ENCODE peak calls at places on chromosomes 13 and 19, in seven cellular contexts. Q is neural progenitor cell; H is MM.1S; U is CD8-positive, alpha-beta T cell; K is SK-N-SH; I is tibial nerve; L is right lobe of liver. T is an unnamed sample. For H3K4me1, the result is how much of the 10 kb centered on the place peaks cover.

GRCh38 chr13:67557642-67558241 is 327.6 kb upstream of the PCDH9 start:
- DNase-seq in Q (no peak), H (no peak), U (no peak), K (no peak), I (no peak), L (no peak), T (no peak)

GRCh38 chr19:47111081-47111589 is 2.4 kb downstream of the ZC3H4 start:
- DNase-seq in Q (peak), H (peak), U (peak), K (peak), I (no peak), L (peak), T (no peak)

GRCh38 chr19:29129148-29129547 is 83.8 kb downstream of the UQCRFS1 start:
- DNase-seq in Q (no peak), H (no peak), U (no peak), K (no peak), I (no peak), L (no peak), T (no peak)

GRCh38 chr19:49855676-49856573 is 5.0 kb downstream of the PTOV1 start:
- DNase-seq in Q (no peak), H (no peak), U (no peak), K (peak), I (no peak), L (no peak), T (no peak)

GRCh38 chr19:51107406-51108065 is 673 bp downstream of the CTU1 start:
- DNase-seq in Q (peak), H (no peak), U (no peak), K (no peak), I (peak), L (no peak), T (no peak)

GRCh38 chr19:31263317-31263716 is 85.9 kb downstream of the TSHZ3 start:
- DNase-seq in Q (no peak), H (no peak), U (no peak), K (peak), I (no peak), L (no peak), T (no peak)

GRCh38 chr13:40189885-40190655 is 476.4 kb downstream of the FOXO1 start:
- DNase-seq in Q (peak), H (no peak), U (peak), K (peak), I (no peak), L (no peak), T (no peak)

GRCh38 chr19:3178377-3178972 is at the start of gene S1PR4:
- DNase-seq in Q (no peak), H (no peak), U (peak), K (no peak), I (no peak), L (peak), T (no peak)

GRCh38 chr19:29769997-29770396 is 41.8 kb upstream of the CCNE1 start:
- DNase-seq in Q (no peak), H (no peak), U (no peak), K (no peak), I (no peak), L (no peak), T (no peak)

GRCh38 chr13:54185785-54186184 is 1157.2 kb downstream of the OLFM4 start:
- DNase-seq in Q (peak), H (no peak), U (no peak), K (no peak), I (no peak), L (no peak), T (no peak)

GRCh38 chr13:49148405-49148804 is 71.7 kb upstream of the MLNR start:
- DNase-seq in Q (no peak), H (no peak), U (no peak), K (no peak), I (no peak), L (no peak), T (no peak)

GRCh38 chr13:36006895-36007294 is 124.3 kb downstream of the DCLK1 start:
- DNase-seq in Q (no peak), H (no peak), U (no peak), K (no peak), I (no peak), L (no peak), T (no peak)

GRCh38 chr13:112132142-112132541 is 65.2 kb downstream of the SOX1 start:
- DNase-seq in Q (no peak), H (no peak), U (no peak), K (no peak), I (no peak), L (no peak), T (no peak)

GRCh38 chr19:2048959-2049740 is 1.9 kb downstream of the MKNK2 start:
- DNase-seq in Q (peak), H (peak), U (no peak), K (no peak), I (no peak), L (no peak), T (no peak)
- H3K4me1 ChIP-seq in Q (under half), H (under half), U (half or more), K (half or more), I (half or more), L (half or more), T (under half)

DNA sequence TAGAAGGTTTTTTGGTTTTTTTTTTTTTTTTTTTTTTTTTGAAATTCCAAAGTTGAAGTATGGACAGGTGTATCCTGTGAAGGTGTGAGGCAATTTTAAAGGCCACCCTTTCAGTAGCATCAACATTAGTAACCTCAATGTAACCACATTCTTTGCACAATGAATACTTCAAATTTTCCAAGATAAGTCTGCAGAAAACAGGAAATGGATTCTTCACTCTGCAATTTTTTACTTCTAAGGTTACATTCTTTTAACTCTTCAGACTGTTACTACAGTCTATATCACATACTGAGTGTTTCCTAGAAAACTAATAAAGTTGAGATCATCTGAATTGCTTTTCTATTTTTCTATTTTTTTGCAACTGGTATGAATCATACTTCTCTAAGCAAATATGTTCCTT is 569.0 kb upstream of the GPC6 start:
- DNase-seq in Q (no peak), H (no peak), U (no peak), K (no peak), I (no peak), L (no peak), T (peak)
- H3K27ac ChIP-seq in Q (no peak), H (no peak), U (no peak), K (no peak), I (no peak), L (no peak), T (no peak)

GRCh38 chr13:33466262-33466661 is 180.7 kb upstream of the STARD13 start:
- DNase-seq in Q (no peak), H (no peak), U (no peak), K (no peak), I (no peak), L (no peak), T (no peak)
- TF ChIP-seq CTCF in Q (no peak), H (no peak), U (no peak), K (peak), I (no peak), L (no peak), T (no peak)

DNA sequence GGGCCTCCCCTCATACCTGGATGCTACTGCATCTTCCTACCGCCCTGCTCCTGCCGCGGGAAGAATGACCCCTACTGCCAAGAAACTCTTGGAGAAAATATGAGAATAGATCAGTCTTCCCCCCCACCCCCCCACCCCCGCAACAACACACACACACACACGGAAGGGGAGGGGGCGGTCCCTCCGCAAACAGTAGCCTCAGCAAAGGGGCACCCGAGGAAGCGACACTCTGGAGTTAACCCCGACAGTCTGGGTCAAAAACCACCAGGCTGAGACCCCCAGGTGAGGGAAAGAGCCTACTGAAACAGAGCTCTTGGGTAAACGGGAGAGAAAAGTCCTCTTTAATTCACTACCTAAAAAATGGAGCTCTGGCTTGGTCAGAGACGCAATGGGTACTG is 1.2 kb downstream of the MED26 start:
- DNase-seq in Q (peak), H (no peak), U (no peak), K (peak), I (no peak), L (no peak), T (no peak)
- H3K4me1 ChIP-seq in Q (under half), H (under half), U (under half), K (under half), I (under half), L (under half), T (under half)

GRCh38 chr13:28355046-28355821 is 139.7 kb downstream of the FLT1 start:
- DNase-seq in Q (peak), H (no peak), U (no peak), K (no peak), I (no peak), L (no peak), T (no peak)
- H3K27ac ChIP-seq in Q (no peak), H (no peak), U (no peak), K (no peak), I (no peak), L (no peak), T (no peak)

DNA sequence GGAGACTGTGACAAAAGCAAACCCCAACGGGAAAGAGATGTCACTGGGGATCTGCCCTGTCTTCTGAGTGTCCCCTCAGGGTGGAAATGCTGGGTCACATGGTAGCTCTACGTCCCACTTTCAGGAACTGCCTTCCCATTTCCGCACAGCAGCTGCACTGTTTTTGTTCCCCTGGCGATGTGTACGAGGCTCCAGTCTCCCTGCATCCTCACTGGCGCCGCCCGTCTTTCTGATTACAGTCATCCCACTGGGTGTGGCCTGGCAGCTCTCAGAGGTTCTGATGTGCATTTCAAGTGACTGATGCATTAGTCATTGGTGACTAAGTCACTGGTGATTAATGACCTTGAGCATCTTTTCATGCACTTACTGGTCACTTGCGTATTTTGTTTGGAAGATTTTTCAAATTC is 21.2 kb downstream of the PCID2 start:
- DNase-seq in Q (no peak), H (no peak), U (no peak), K (peak), I (peak), L (peak), T (peak)
- TF ChIP-seq CTCF in Q (no peak), H (no peak), U (no peak), K (no peak), I (no peak), L (no peak), T (peak)

T was measured in foreskin keratinocyte.